ENCODE peak calls at places on chromosomes 11 and 22, in eight cellular contexts. H is amniotic stem cell, P is LoVo, B is activated T-cell treated with anti-CD3 and anti-CD28 coated beads for 1 hour, K is caudate nucleus, U is HuH-7.5, G is NCI-H1092, S is EH. Q is an unnamed sample.

GRCh38 chr11:122103366-122103765 is 12.6 kb downstream of the BLID start:
- DNase-seq in H (no peak), P (no peak), B (no peak), K (no peak), U (no peak), G (no peak), S (peak), Q (no peak)

GRCh38 chr22:30969532-30970355 is 679 bp downstream of the TUG1 start:
- DNase-seq in H (peak), P (no peak), B (peak), K (no peak), U (peak), G (no peak), S (peak), Q (peak)

GRCh38 chr11:56473252-56473651 is at the start of gene OR5M3:
- DNase-seq in H (no peak), P (no peak), B (no peak), K (no peak), U (no peak), G (no peak), S (no peak), Q (no peak)

GRCh38 chr22:42419328-42419881 is 12.8 kb downstream of the NFAM1 start:
- DNase-seq in H (no peak), P (no peak), B (no peak), K (no peak), U (no peak), G (no peak), S (no peak), Q (no peak)

GRCh38 chr11:130145975-130146776 is 13.4 kb upstream of the ST14 start:
- DNase-seq in H (no peak), P (peak), B (no peak), K (peak), U (peak), G (no peak), S (no peak), Q (no peak)

GRCh38 chr22:18057568-18058209 is 20.1 kb upstream of the PEX26 start:
- DNase-seq in H (peak), P (peak), B (no peak), K (no peak), U (no peak), G (no peak), S (peak), Q (peak)

GRCh38 chr22:26952654-26953379 is 295.4 kb downstream of the MIAT start:
- DNase-seq in H (no peak), P (no peak), B (no peak), K (no peak), U (no peak), G (no peak), S (no peak), Q (no peak)

GRCh38 chr11:69828971-69829344 is 9.7 kb upstream of the FGF3 start:
- DNase-seq in H (no peak), P (peak), B (no peak), K (no peak), U (peak), G (no peak), S (no peak), Q (no peak)

GRCh38 chr11:46200537-46201281 is 76.8 kb upstream of the CREB3L1 start:
- DNase-seq in H (no peak), P (no peak), B (no peak), K (no peak), U (no peak), G (no peak), S (peak), Q (no peak)

GRCh38 chr11:61477734-61478148 is 30.8 kb upstream of the LRRC10B start:
- DNase-seq in H (no peak), P (no peak), B (peak), K (no peak), U (peak), G (no peak), S (peak), Q (peak)

GRCh38 chr22:17411213-17411612 is 42.0 kb downstream of the CECR2 start:
- DNase-seq in H (no peak), P (no peak), B (no peak), K (no peak), U (no peak), G (no peak), S (no peak), Q (no peak)

GRCh38 chr11:64456509-64457320 is 97.8 kb downstream of the RPS6KA4 start:
- DNase-seq in H (no peak), P (no peak), B (no peak), K (no peak), U (no peak), G (no peak), S (no peak), Q (no peak)

GRCh38 chr11:2200536-2200935 is 28.9 kb upstream of the TH start:
- DNase-seq in H (no peak), P (no peak), B (no peak), K (no peak), U (no peak), G (no peak), S (no peak), Q (no peak)

GRCh38 chr11:4115128-4115527 is 20.5 kb downstream of the RRM1 start:
- DNase-seq in H (no peak), P (no peak), B (no peak), K (no peak), U (no peak), G (no peak), S (no peak), Q (no peak)

GRCh38 chr11:61098778-61099177 is 3.5 kb upstream of the CD5 start:
- DNase-seq in H (no peak), P (no peak), B (no peak), K (no peak), U (no peak), G (no peak), S (no peak), Q (no peak)

GRCh38 chr11:115806056-115806455 is 301.8 kb upstream of the CADM1 start:
- DNase-seq in H (no peak), P (no peak), B (no peak), K (no peak), U (no peak), G (no peak), S (no peak), Q (no peak)

GRCh38 chr11:14617241-14618027 is 26.2 kb upstream of the PDE3B start:
- DNase-seq in H (no peak), P (no peak), B (no peak), K (no peak), U (no peak), G (no peak), S (no peak), Q (no peak)

GRCh38 chr11:32115406-32115805 is 24.5 kb downstream of the RCN1 start:
- DNase-seq in H (no peak), P (no peak), B (no peak), K (no peak), U (no peak), G (no peak), S (peak), Q (no peak)

GRCh38 chr22:30667092-30667485 is 586 bp downstream of the DUSP18 start:
- DNase-seq in H (no peak), P (peak), B (no peak), K (no peak), U (no peak), G (no peak), S (no peak), Q (no peak)

GRCh38 chr11:18526521-18527296 is at the start of gene TSG101:
- DNase-seq in H (peak), P (peak), B (peak), K (peak), U (peak), G (peak), S (peak), Q (peak)

GRCh38 chr11:29173660-29174062 is 843.2 kb downstream of the KCNA4 start:
- DNase-seq in H (peak), P (no peak), B (no peak), K (no peak), U (no peak), G (no peak), S (peak), Q (no peak)

GRCh38 chr11:1573077-1573846 is 1.2 kb upstream of the DUSP8 start:
- DNase-seq in H (no peak), P (no peak), B (no peak), K (no peak), U (no peak), G (no peak), S (no peak), Q (no peak)

Q was measured in NK-92 treated with Interleukin-12 subunit alpha and Interleukin-12 subunit beta, amount 100 ng/mL, for 24 hours.